ENCODE peak calls at places on chromosomes 1 and 21, in seven cellular contexts. One of them, this sample, is unnamed.

GRCh38 chr1:13749543-13750307 is 49.7 kb downstream of the PRDM2 start:
- DNase-seq in memory B cell: no peak
- DNase-seq in H1: no peak
- DNase-seq in GM19239: peak; percentile 21
- DNase-seq in SHP77: no peak
- DNase-seq in AG09309: no peak
- DNase-seq in activated CD8-positive, alpha-beta T cell treated with anti-CD3 and anti-CD28 coated beads, Interleukin-2, amount 10 ng/mL, durations not matched to agents 7 days and 5 days: peak; percentile 59
- DNase-seq in this sample: no peak

GRCh38 chr1:21161842-21162241 is 14.9 kb downstream of the EIF4G3 start:
- DNase-seq in memory B cell: no peak
- DNase-seq in H1: no peak
- DNase-seq in GM19239: no peak
- DNase-seq in SHP77: no peak
- DNase-seq in AG09309: no peak
- DNase-seq in activated CD8-positive, alpha-beta T cell treated with anti-CD3 and anti-CD28 coated beads, Interleukin-2, amount 10 ng/mL, durations not matched to agents 7 days and 5 days: no peak
- DNase-seq in this sample: no peak

GRCh38 chr1:226650236-226650841 is 88.7 kb downstream of the ITPKB start:
- DNase-seq in memory B cell: no peak
- DNase-seq in H1: no peak
- DNase-seq in GM19239: no peak
- DNase-seq in SHP77: no peak
- DNase-seq in AG09309: no peak
- DNase-seq in activated CD8-positive, alpha-beta T cell treated with anti-CD3 and anti-CD28 coated beads, Interleukin-2, amount 10 ng/mL, durations not matched to agents 7 days and 5 days: no peak
- DNase-seq in this sample: no peak

GRCh38 chr21:42533306-42533962 is 19.8 kb downstream of the SLC37A1 start:
- DNase-seq in memory B cell: no peak
- DNase-seq in H1: no peak
- DNase-seq in GM19239: no peak
- DNase-seq in SHP77: no peak
- DNase-seq in AG09309: no peak
- DNase-seq in activated CD8-positive, alpha-beta T cell treated with anti-CD3 and anti-CD28 coated beads, Interleukin-2, amount 10 ng/mL, durations not matched to agents 7 days and 5 days: no peak
- DNase-seq in this sample: no peak

GRCh38 chr21:43270800-43271261 is 102.0 kb downstream of the CRYAA start:
- DNase-seq in memory B cell: no peak
- DNase-seq in H1: no peak
- DNase-seq in GM19239: no peak
- DNase-seq in SHP77: no peak
- DNase-seq in AG09309: no peak
- DNase-seq in activated CD8-positive, alpha-beta T cell treated with anti-CD3 and anti-CD28 coated beads, Interleukin-2, amount 10 ng/mL, durations not matched to agents 7 days and 5 days: no peak
- DNase-seq in this sample: no peak

GRCh38 chr21:23130308-23130707 is 2132.1 kb downstream of the NCAM2 start:
- DNase-seq in memory B cell: no peak
- DNase-seq in H1: no peak
- DNase-seq in GM19239: no peak
- DNase-seq in SHP77: no peak
- DNase-seq in AG09309: no peak
- DNase-seq in activated CD8-positive, alpha-beta T cell treated with anti-CD3 and anti-CD28 coated beads, Interleukin-2, amount 10 ng/mL, durations not matched to agents 7 days and 5 days: no peak
- DNase-seq in this sample: no peak

GRCh38 chr1:44707959-44708831 is 22.8 kb downstream of the RNU5D-1 start:
- DNase-seq in memory B cell: peak; percentile 52
- DNase-seq in H1: no peak
- DNase-seq in GM19239: no peak
- DNase-seq in SHP77: peak; percentile 5
- DNase-seq in AG09309: no peak
- DNase-seq in activated CD8-positive, alpha-beta T cell treated with anti-CD3 and anti-CD28 coated beads, Interleukin-2, amount 10 ng/mL, durations not matched to agents 7 days and 5 days: peak; percentile 60
- DNase-seq in this sample: no peak

GRCh38 chr21:33479679-33480480 is at the start of gene TMEM50B:
- DNase-seq in memory B cell: peak; percentile 87
- DNase-seq in H1: peak; percentile 88
- DNase-seq in GM19239: peak; percentile 85
- DNase-seq in SHP77: peak; percentile 92
- DNase-seq in AG09309: peak; percentile 84
- DNase-seq in activated CD8-positive, alpha-beta T cell treated with anti-CD3 and anti-CD28 coated beads, Interleukin-2, amount 10 ng/mL, durations not matched to agents 7 days and 5 days: peak; percentile 96
- DNase-seq in this sample: peak; percentile 91

GRCh38 chr21:45954921-45955320 is 26.6 kb upstream of the COL6A1 start:
- DNase-seq in memory B cell: no peak
- DNase-seq in H1: no peak
- DNase-seq in GM19239: no peak
- DNase-seq in SHP77: no peak
- DNase-seq in AG09309: no peak
- DNase-seq in activated CD8-positive, alpha-beta T cell treated with anti-CD3 and anti-CD28 coated beads, Interleukin-2, amount 10 ng/mL, durations not matched to agents 7 days and 5 days: no peak
- DNase-seq in this sample: no peak

GRCh38 chr1:88985692-88986091 is 6.7 kb downstream of the KYAT3 start:
- DNase-seq in memory B cell: no peak
- DNase-seq in H1: no peak
- DNase-seq in GM19239: no peak
- DNase-seq in SHP77: no peak
- DNase-seq in AG09309: no peak
- DNase-seq in activated CD8-positive, alpha-beta T cell treated with anti-CD3 and anti-CD28 coated beads, Interleukin-2, amount 10 ng/mL, durations not matched to agents 7 days and 5 days: no peak
- DNase-seq in this sample: no peak

GRCh38 chr1:160058087-160058486 is 11.9 kb downstream of the KCNJ10 start:
- DNase-seq in memory B cell: no peak
- DNase-seq in H1: no peak
- DNase-seq in GM19239: no peak
- DNase-seq in SHP77: no peak
- DNase-seq in AG09309: no peak
- DNase-seq in activated CD8-positive, alpha-beta T cell treated with anti-CD3 and anti-CD28 coated beads, Interleukin-2, amount 10 ng/mL, durations not matched to agents 7 days and 5 days: no peak
- DNase-seq in this sample: no peak

GRCh38 chr1:91511386-91511785 is 10.7 kb downstream of the CDC7 start:
- DNase-seq in memory B cell: no peak
- DNase-seq in H1: no peak
- DNase-seq in GM19239: no peak
- DNase-seq in SHP77: no peak
- DNase-seq in AG09309: peak; percentile 13
- DNase-seq in activated CD8-positive, alpha-beta T cell treated with anti-CD3 and anti-CD28 coated beads, Interleukin-2, amount 10 ng/mL, durations not matched to agents 7 days and 5 days: no peak
- DNase-seq in this sample: no peak

GRCh38 chr21:35053356-35054096 is 4.4 kb upstream of the RUNX1 start:
- DNase-seq in memory B cell: no peak
- DNase-seq in H1: no peak
- DNase-seq in GM19239: no peak
- DNase-seq in SHP77: no peak
- DNase-seq in AG09309: no peak
- DNase-seq in activated CD8-positive, alpha-beta T cell treated with anti-CD3 and anti-CD28 coated beads, Interleukin-2, amount 10 ng/mL, durations not matched to agents 7 days and 5 days: no peak
- DNase-seq in this sample: no peak

GRCh38 chr1:27133990-27134389 is 20.9 kb downstream of the SLC9A1 start:
- DNase-seq in memory B cell: no peak
- DNase-seq in H1: no peak
- DNase-seq in GM19239: peak; percentile 39
- DNase-seq in SHP77: no peak
- DNase-seq in AG09309: no peak
- DNase-seq in activated CD8-positive, alpha-beta T cell treated with anti-CD3 and anti-CD28 coated beads, Interleukin-2, amount 10 ng/mL, durations not matched to agents 7 days and 5 days: no peak
- DNase-seq in this sample: no peak

GRCh38 chr1:40769815-40770214 is 13.8 kb upstream of the KCNQ4 start:
- DNase-seq in memory B cell: no peak
- DNase-seq in H1: no peak
- DNase-seq in GM19239: no peak
- DNase-seq in SHP77: no peak
- DNase-seq in AG09309: no peak
- DNase-seq in activated CD8-positive, alpha-beta T cell treated with anti-CD3 and anti-CD28 coated beads, Interleukin-2, amount 10 ng/mL, durations not matched to agents 7 days and 5 days: no peak
- DNase-seq in this sample: no peak

GRCh38 chr21:45256021-45256911 is 31.4 kb downstream of the POFUT2 start:
- DNase-seq in memory B cell: no peak
- DNase-seq in H1: no peak
- DNase-seq in GM19239: no peak
- DNase-seq in SHP77: no peak
- DNase-seq in AG09309: no peak
- DNase-seq in activated CD8-positive, alpha-beta T cell treated with anti-CD3 and anti-CD28 coated beads, Interleukin-2, amount 10 ng/mL, durations not matched to agents 7 days and 5 days: no peak
- DNase-seq in this sample: no peak

GRCh38 chr21:43754948-43755781 is 20.9 kb downstream of the CSTB start:
- DNase-seq in memory B cell: no peak
- DNase-seq in H1: no peak
- DNase-seq in GM19239: no peak
- DNase-seq in SHP77: no peak
- DNase-seq in AG09309: no peak
- DNase-seq in activated CD8-positive, alpha-beta T cell treated with anti-CD3 and anti-CD28 coated beads, Interleukin-2, amount 10 ng/mL, durations not matched to agents 7 days and 5 days: no peak
- DNase-seq in this sample: no peak

GRCh38 chr1:176791911-176792310 is 328.9 kb downstream of the PAPPA2 start:
- DNase-seq in memory B cell: no peak
- DNase-seq in H1: no peak
- DNase-seq in GM19239: no peak
- DNase-seq in SHP77: no peak
- DNase-seq in AG09309: no peak
- DNase-seq in activated CD8-positive, alpha-beta T cell treated with anti-CD3 and anti-CD28 coated beads, Interleukin-2, amount 10 ng/mL, durations not matched to agents 7 days and 5 days: no peak
- DNase-seq in this sample: no peak

GRCh38 chr1:205444931-205445652 is 10.8 kb downstream of the BLACAT1 start:
- DNase-seq in memory B cell: no peak
- DNase-seq in H1: no peak
- DNase-seq in GM19239: no peak
- DNase-seq in SHP77: peak; percentile 68
- DNase-seq in AG09309: no peak
- DNase-seq in activated CD8-positive, alpha-beta T cell treated with anti-CD3 and anti-CD28 coated beads, Interleukin-2, amount 10 ng/mL, durations not matched to agents 7 days and 5 days: no peak
- DNase-seq in this sample: no peak

GRCh38 chr1:86504895-86505625 is 36.3 kb downstream of the CLCA1 start:
- DNase-seq in memory B cell: no peak
- DNase-seq in H1: no peak
- DNase-seq in GM19239: no peak
- DNase-seq in SHP77: no peak
- DNase-seq in AG09309: peak; percentile 50
- DNase-seq in activated CD8-positive, alpha-beta T cell treated with anti-CD3 and anti-CD28 coated beads, Interleukin-2, amount 10 ng/mL, durations not matched to agents 7 days and 5 days: no peak
- DNase-seq in this sample: no peak

GRCh38 chr1:244874974-244875579 is 10.7 kb upstream of the HNRNPU start:
- DNase-seq in memory B cell: no peak
- DNase-seq in H1: no peak
- DNase-seq in GM19239: no peak
- DNase-seq in SHP77: no peak
- DNase-seq in AG09309: no peak
- DNase-seq in activated CD8-positive, alpha-beta T cell treated with anti-CD3 and anti-CD28 coated beads, Interleukin-2, amount 10 ng/mL, durations not matched to agents 7 days and 5 days: no peak
- DNase-seq in this sample: no peak

GRCh38 chr1:89363196-89363595 is 663 bp upstream of the GBP6 start:
- DNase-seq in memory B cell: no peak
- DNase-seq in H1: no peak
- DNase-seq in GM19239: peak; percentile 5
- DNase-seq in SHP77: no peak
- DNase-seq in AG09309: no peak
- DNase-seq in activated CD8-positive, alpha-beta T cell treated with anti-CD3 and anti-CD28 coated beads, Interleukin-2, amount 10 ng/mL, durations not matched to agents 7 days and 5 days: no peak
- DNase-seq in this sample: no peak

GRCh38 chr1:47189844-47190562 is at the start of gene PDZK1IP1:
- DNase-seq in memory B cell: no peak
- DNase-seq in H1: no peak
- DNase-seq in GM19239: no peak
- DNase-seq in SHP77: no peak
- DNase-seq in AG09309: no peak
- DNase-seq in activated CD8-positive, alpha-beta T cell treated with anti-CD3 and anti-CD28 coated beads, Interleukin-2, amount 10 ng/mL, durations not matched to agents 7 days and 5 days: no peak
- DNase-seq in this sample: no peak

GRCh38 chr1:184456189-184456588 is 69.4 kb downstream of the C1orf21 start:
- DNase-seq in memory B cell: no peak
- DNase-seq in H1: no peak
- DNase-seq in GM19239: no peak
- DNase-seq in SHP77: no peak
- DNase-seq in AG09309: no peak
- DNase-seq in activated CD8-positive, alpha-beta T cell treated with anti-CD3 and anti-CD28 coated beads, Interleukin-2, amount 10 ng/mL, durations not matched to agents 7 days and 5 days: no peak
- DNase-seq in this sample: no peak

GRCh38 chr1:38026592-38027200 is 14.2 kb downstream of the UTP11 start:
- DNase-seq in memory B cell: no peak
- DNase-seq in H1: no peak
- DNase-seq in GM19239: no peak
- DNase-seq in SHP77: no peak
- DNase-seq in AG09309: no peak
- DNase-seq in activated CD8-positive, alpha-beta T cell treated with anti-CD3 and anti-CD28 coated beads, Interleukin-2, amount 10 ng/mL, durations not matched to agents 7 days and 5 days: no peak
- DNase-seq in this sample: no peak

GRCh38 chr1:218156602-218157001 is 128.5 kb upstream of the RRP15 start:
- DNase-seq in memory B cell: no peak
- DNase-seq in H1: peak; percentile 36
- DNase-seq in GM19239: no peak
- DNase-seq in SHP77: peak; percentile 38
- DNase-seq in AG09309: no peak
- DNase-seq in activated CD8-positive, alpha-beta T cell treated with anti-CD3 and anti-CD28 coated beads, Interleukin-2, amount 10 ng/mL, durations not matched to agents 7 days and 5 days: no peak
- DNase-seq in this sample: no peak

GRCh38 chr1:12407050-12407961 is 177.5 kb downstream of the VPS13D start:
- DNase-seq in memory B cell: no peak
- DNase-seq in H1: no peak
- DNase-seq in GM19239: no peak
- DNase-seq in SHP77: no peak
- DNase-seq in AG09309: peak; percentile 61
- DNase-seq in activated CD8-positive, alpha-beta T cell treated with anti-CD3 and anti-CD28 coated beads, Interleukin-2, amount 10 ng/mL, durations not matched to agents 7 days and 5 days: peak; percentile 55
- DNase-seq in this sample: no peak

GRCh38 chr1:87113313-87113712 is 198.9 kb downstream of the HS2ST1 start:
- DNase-seq in memory B cell: no peak
- DNase-seq in H1: no peak
- DNase-seq in GM19239: no peak
- DNase-seq in SHP77: no peak
- DNase-seq in AG09309: peak; percentile 94
- DNase-seq in activated CD8-positive, alpha-beta T cell treated with anti-CD3 and anti-CD28 coated beads, Interleukin-2, amount 10 ng/mL, durations not matched to agents 7 days and 5 days: no peak
- DNase-seq in this sample: no peak

GRCh38 chr1:198656500-198656932 is 17.7 kb downstream of the PTPRC start:
- DNase-seq in memory B cell: no peak
- DNase-seq in H1: no peak
- DNase-seq in GM19239: no peak
- DNase-seq in SHP77: no peak
- DNase-seq in AG09309: no peak
- DNase-seq in activated CD8-positive, alpha-beta T cell treated with anti-CD3 and anti-CD28 coated beads, Interleukin-2, amount 10 ng/mL, durations not matched to agents 7 days and 5 days: peak; percentile 79
- DNase-seq in this sample: no peak

GRCh38 chr1:8018492-8019228 is 7.4 kb downstream of the ERRFI1 start:
- DNase-seq in memory B cell: no peak
- DNase-seq in H1: no peak
- DNase-seq in GM19239: no peak
- DNase-seq in SHP77: no peak
- DNase-seq in AG09309: no peak
- DNase-seq in activated CD8-positive, alpha-beta T cell treated with anti-CD3 and anti-CD28 coated beads, Interleukin-2, amount 10 ng/mL, durations not matched to agents 7 days and 5 days: no peak
- DNase-seq in this sample: no peak

GRCh38 chr21:15731243-15731613 is 1.4 kb downstream of the USP25 start:
- DNase-seq in memory B cell: no peak
- DNase-seq in H1: no peak
- DNase-seq in GM19239: no peak
- DNase-seq in SHP77: no peak
- DNase-seq in AG09309: no peak
- DNase-seq in activated CD8-positive, alpha-beta T cell treated with anti-CD3 and anti-CD28 coated beads, Interleukin-2, amount 10 ng/mL, durations not matched to agents 7 days and 5 days: no peak
- DNase-seq in this sample: no peak

This sample was measured in GM18507.